ENCODE peak calls at places on chromosomes 5 and 9, in eight cellular contexts. U is upper lobe of left lung; B is pancreas; I is left ventricle myocardium inferior; F is CD8-positive, alpha-beta T cell; V is neuronal stem cell; T is adrenal gland; J is uterus. H is an unnamed sample. For H3K4me1, the result is how much of the 10 kb centered on the place peaks cover.

GRCh38 chr9:120729796-120730195 is 15.5 kb upstream of the MEGF9 start:
- DNase-seq in U (no peak), B (no peak), I (no peak), F (no peak), V (no peak), T (no peak), J (no peak), H (no peak)

GRCh38 chr9:99176527-99177013 is 45.2 kb downstream of the ALG2 start:
- DNase-seq in U (no peak), B (no peak), I (no peak), F (no peak), V (no peak), T (no peak), J (no peak), H (no peak)

GRCh38 chr9:28014212-28014611 is 440.9 kb upstream of the C9orf72 start:
- DNase-seq in U (no peak), B (no peak), I (no peak), F (no peak), V (no peak), T (no peak), J (no peak), H (no peak)

GRCh38 chr5:66742083-66742895 is 146.1 kb downstream of the MAST4 start:
- DNase-seq in U (peak), B (no peak), I (peak), F (no peak), V (no peak), T (no peak), J (no peak), H (no peak)

GRCh38 chr9:112059145-112059979 is 115.7 kb downstream of the SUSD1 start:
- DNase-seq in U (peak), B (no peak), I (no peak), F (no peak), V (no peak), T (peak), J (no peak), H (no peak)

GRCh38 chr5:145463634-145464033 is 371.5 kb downstream of the PRELID2 start:
- DNase-seq in U (no peak), B (no peak), I (no peak), F (no peak), V (no peak), T (no peak), J (no peak), H (no peak)

GRCh38 chr9:120877276-120878034 is 467 bp upstream of the PHF19 start:
- DNase-seq in U (peak), B (peak), I (peak), F (peak), V (peak), T (peak), J (peak), H (peak)

GRCh38 chr9:135046156-135047025 is 41.1 kb upstream of the OLFM1 start:
- DNase-seq in U (peak), B (no peak), I (no peak), F (no peak), V (no peak), T (no peak), J (no peak), H (no peak)

GRCh38 chr5:114255275-114255674 is 106.6 kb upstream of the KCNN2 start:
- DNase-seq in U (no peak), B (no peak), I (no peak), F (no peak), V (peak), T (no peak), J (no peak), H (no peak)

GRCh38 chr5:1516615-1517601 is 6.9 kb downstream of the LPCAT1 start:
- DNase-seq in U (peak), B (peak), I (peak), F (no peak), V (no peak), T (peak), J (peak), H (no peak)
- H3K4me1 ChIP-seq in U (half or more), B (under half), I (under half), F (half or more), V (under half), T (under half), J (under half), H (under half)

GRCh38 chr9:37539634-37540033 is 36.5 kb downstream of the FBXO10 start:
- DNase-seq in U (no peak), B (no peak), I (no peak), F (no peak), V (no peak), T (no peak), J (no peak), H (no peak)

GRCh38 chr9:37540634-37541033 is 35.5 kb downstream of the FBXO10 start:
- DNase-seq in U (peak), B (peak), I (peak), F (no peak), V (no peak), T (peak), J (no peak), H (no peak)

GRCh38 chr9:37542895-37543294 is 33.3 kb downstream of the FBXO10 start:
- DNase-seq in U (no peak), B (no peak), I (no peak), F (no peak), V (no peak), T (no peak), J (no peak), H (no peak)

GRCh38 chr9:37542488-37542887 is 33.7 kb downstream of the FBXO10 start:
- DNase-seq in U (no peak), B (no peak), I (no peak), F (no peak), V (no peak), T (no peak), J (no peak), H (no peak)

GRCh38 chr9:37541465-37541864 is 34.7 kb downstream of the FBXO10 start:
- DNase-seq in U (no peak), B (no peak), I (no peak), F (no peak), V (no peak), T (no peak), J (no peak), H (no peak)
- H3K4me3 ChIP-seq in U (no peak), B (no peak), I (no peak), F (no peak), V (no peak), T (no peak), J (no peak), H (no peak)

GRCh38 chr9:94941211-94941875 is 214.8 kb downstream of the AOPEP start:
- DNase-seq in U (no peak), B (no peak), I (no peak), F (no peak), V (no peak), T (no peak), J (no peak), H (no peak)
- H3K4me1 ChIP-seq in U (under half), B (under half), I (under half), F (under half), V (under half), T (under half), J (under half), H (under half)

DNA sequence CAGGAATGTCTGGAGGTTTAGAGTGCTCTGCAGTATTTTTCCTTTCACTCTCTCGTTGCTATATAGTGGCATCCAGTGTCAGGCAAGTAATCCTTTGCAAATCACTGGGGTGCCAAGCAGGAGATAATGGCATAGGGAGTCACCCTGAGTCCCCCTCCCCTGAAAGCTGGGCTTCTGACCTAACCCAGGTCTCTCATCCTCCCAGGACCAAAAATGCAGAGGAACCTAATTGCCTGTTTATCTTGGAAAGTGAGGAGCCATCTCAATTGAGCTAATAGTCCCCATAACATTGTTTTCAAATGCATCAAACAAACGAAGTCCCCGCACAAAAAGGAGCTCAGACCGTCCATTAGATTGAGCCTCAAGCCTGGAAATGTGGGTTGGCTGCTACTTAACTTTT is 368.0 kb upstream of the IRX2 start:
- DNase-seq in U (no peak), B (no peak), I (no peak), F (no peak), V (no peak), T (no peak), J (no peak), H (no peak)
- H3K4me3 ChIP-seq in U (no peak), B (no peak), I (no peak), F (no peak), V (no peak), T (no peak), J (no peak), H (no peak)

DNA sequence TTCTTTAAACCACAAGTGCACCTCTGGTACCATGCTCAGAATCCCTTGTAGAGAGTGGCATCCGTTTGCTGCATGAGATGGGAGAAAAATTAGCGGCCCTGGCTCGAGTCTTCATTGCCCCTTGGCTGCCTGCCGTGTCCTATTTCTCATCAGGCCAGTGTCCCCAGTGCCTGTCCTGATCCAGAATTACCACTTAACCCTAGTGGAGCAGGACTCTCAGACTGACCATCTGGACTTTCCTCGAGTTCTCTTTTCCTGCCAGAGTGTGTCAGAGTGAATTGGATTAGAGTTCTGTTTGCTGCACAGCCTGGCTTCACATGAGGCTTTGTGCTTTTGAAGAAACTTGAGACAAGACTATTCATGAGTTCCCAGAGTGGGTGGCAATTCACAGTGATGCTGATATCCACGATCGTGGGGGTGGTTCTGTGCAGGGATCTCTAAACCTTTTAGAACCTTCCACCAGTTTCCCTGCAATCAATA is 92.6 kb downstream of the C9orf152 start:
- DNase-seq in U (no peak), B (no peak), I (peak), F (no peak), V (no peak), T (peak), J (no peak), H (no peak)
- H3K4me1 ChIP-seq in U (under half), B (under half), I (half or more), F (under half), V (under half), T (under half), J (under half), H (under half)

GRCh38 chr5:147452137-147452838 is 57.6 kb downstream of the DPYSL3 start:
- DNase-seq in U (no peak), B (no peak), I (no peak), F (no peak), V (no peak), T (no peak), J (peak), H (no peak)
- H3K4me3 ChIP-seq in U (peak), B (no peak), I (peak), F (no peak), V (peak), T (no peak), J (peak), H (peak)

GRCh38 chr5:140113180-140113698 is 670 bp upstream of the PURA start:
- DNase-seq in U (no peak), B (peak), I (peak), F (no peak), V (no peak), T (peak), J (peak), H (no peak)
- H3K4me1 ChIP-seq in U (half or more), B (under half), I (half or more), F (half or more), V (under half), T (half or more), J (under half), H (under half)

GRCh38 chr5:7844901-7845300 is 6.0 kb downstream of the CFAP90 start:
- DNase-seq in U (no peak), B (no peak), I (no peak), F (no peak), V (no peak), T (no peak), J (no peak), H (no peak)
- H3K4me3 ChIP-seq in U (no peak), B (no peak), I (no peak), F (no peak), V (no peak), T (no peak), J (no peak), H (no peak)

H was measured in cardiac muscle cell.